ENCODE peak calls at places on chromosomes 12 and 14, in eight cellular contexts. C, N, X, S, L, O, Q and V are unnamed samples.

GRCh38 chr14:31263485-31264133 is 56.0 kb upstream of the HECTD1 start:
- DNase-seq in C (peak), N (no peak), X (no peak), S (peak), L (peak), O (no peak), Q (no peak), V (peak)

GRCh38 chr12:80241576-80242273 is 142.4 kb downstream of the OTOGL start:
- DNase-seq in C (peak), N (no peak), X (no peak), S (peak), L (peak), O (no peak), Q (no peak), V (no peak)

GRCh38 chr14:100610511-100611217 is 23.4 kb upstream of the BEGAIN start:
- DNase-seq in C (peak), N (no peak), X (no peak), S (peak), L (peak), O (no peak), Q (no peak), V (peak)

GRCh38 chr14:92690171-92691011 is 58.0 kb downstream of the LGMN start:
- DNase-seq in C (peak), N (no peak), X (no peak), S (peak), L (peak), O (no peak), Q (no peak), V (peak)

GRCh38 chr12:86551146-86551571 is 295.0 kb upstream of the MGAT4C start:
- DNase-seq in C (no peak), N (no peak), X (no peak), S (no peak), L (no peak), O (no peak), Q (no peak), V (no peak)

GRCh38 chr14:101878222-101879211 is 85.9 kb upstream of the DYNC1H1 start:
- DNase-seq in C (no peak), N (peak), X (peak), S (peak), L (peak), O (no peak), Q (no peak), V (no peak)

GRCh38 chr12:52245259-52245961 is 12.4 kb downstream of the KRT7 start:
- DNase-seq in C (no peak), N (no peak), X (no peak), S (no peak), L (no peak), O (no peak), Q (no peak), V (no peak)

GRCh38 chr12:96047151-96047620 is 11.8 kb upstream of the LTA4H start:
- DNase-seq in C (no peak), N (peak), X (peak), S (no peak), L (no peak), O (no peak), Q (no peak), V (no peak)

GRCh38 chr12:74449872-74450271 is 87.8 kb upstream of the ATXN7L3B start:
- DNase-seq in C (peak), N (no peak), X (no peak), S (peak), L (peak), O (no peak), Q (no peak), V (peak)

GRCh38 chr14:50089213-50089612 is 27.2 kb downstream of the VCPKMT start:
- DNase-seq in C (no peak), N (no peak), X (no peak), S (no peak), L (no peak), O (no peak), Q (no peak), V (no peak)

GRCh38 chr14:45057881-45058364 is 26.0 kb upstream of the PRPF39 start:
- DNase-seq in C (no peak), N (no peak), X (no peak), S (no peak), L (no peak), O (no peak), Q (no peak), V (no peak)